ENCODE peak calls at places on chromosomes 6 and 20, in ten cellular contexts. Y is body of pancreas, T is psoas muscle, F is transverse colon, G is K562, X is tibial artery, R is IMR-90, A is PC-3, U is ovary, Z is sigmoid colon. Q is an unnamed sample.

GRCh38 chr6:137415127-137415833 is 78.9 kb downstream of the OLIG3 start:
- DNase-seq in Y (peak), T (no peak), F (peak), G (no peak), X (peak), R (peak), A (peak), U (peak), Z (peak), Q (peak)

GRCh38 chr6:57284056-57284455 is 33.4 kb upstream of the PRIM2 start:
- DNase-seq in Y (no peak), T (no peak), F (no peak), G (no peak), X (no peak), R (peak), A (no peak), U (no peak), Z (no peak), Q (no peak)

GRCh38 chr6:17473554-17473953 is 80.2 kb downstream of the CAP2 start:
- DNase-seq in Y (no peak), T (no peak), F (no peak), G (no peak), X (no peak), R (no peak), A (no peak), U (no peak), Z (no peak), Q (no peak)

GRCh38 chr6:148831064-148831463 is 84.2 kb downstream of the UST start:
- DNase-seq in Y (no peak), T (no peak), F (no peak), G (no peak), X (no peak), R (no peak), A (peak), U (no peak), Z (no peak), Q (no peak)

GRCh38 chr6:20029979-20030378 is 182.3 kb downstream of the MBOAT1 start:
- DNase-seq in Y (no peak), T (no peak), F (no peak), G (no peak), X (no peak), R (no peak), A (no peak), U (no peak), Z (no peak), Q (no peak)

GRCh38 chr20:53664121-53664520 is 70.5 kb upstream of the ZNF217 start:
- DNase-seq in Y (no peak), T (no peak), F (peak), G (no peak), X (no peak), R (no peak), A (no peak), U (no peak), Z (no peak), Q (no peak)

GRCh38 chr20:21433329-21433890 is 36.1 kb upstream of the NKX2-4 start:
- DNase-seq in Y (no peak), T (no peak), F (no peak), G (no peak), X (no peak), R (peak), A (peak), U (no peak), Z (no peak), Q (no peak)

GRCh38 chr6:138465007-138465645 is 34.2 kb downstream of the NHSL1 start:
- DNase-seq in Y (no peak), T (no peak), F (no peak), G (no peak), X (no peak), R (peak), A (peak), U (no peak), Z (no peak), Q (no peak)

GRCh38 chr20:63326314-63327228 is 33.6 kb downstream of the COL20A1 start:
- DNase-seq in Y (no peak), T (peak), F (no peak), G (no peak), X (no peak), R (no peak), A (no peak), U (no peak), Z (no peak), Q (no peak)

GRCh38 chr6:55174211-55175013 is at the start of gene HCRTR2:
- DNase-seq in Y (no peak), T (no peak), F (no peak), G (no peak), X (no peak), R (peak), A (no peak), U (no peak), Z (no peak), Q (no peak)

GRCh38 chr6:90759662-90760061 is 172.8 kb upstream of the MAP3K7 start:
- DNase-seq in Y (no peak), T (no peak), F (no peak), G (no peak), X (no peak), R (no peak), A (no peak), U (no peak), Z (no peak), Q (no peak)

GRCh38 chr6:105452924-105453756 is 50.3 kb upstream of the PREP start:
- DNase-seq in Y (peak), T (no peak), F (peak), G (no peak), X (peak), R (no peak), A (no peak), U (no peak), Z (no peak), Q (peak)

GRCh38 chr20:1315804-1316203 is 13.1 kb downstream of the SDCBP2 start:
- DNase-seq in Y (no peak), T (no peak), F (no peak), G (no peak), X (no peak), R (no peak), A (no peak), U (no peak), Z (no peak), Q (no peak)

GRCh38 chr6:89281779-89282246 is 33.3 kb downstream of the GABRR2 start:
- DNase-seq in Y (peak), T (no peak), F (peak), G (peak), X (no peak), R (peak), A (peak), U (no peak), Z (no peak), Q (no peak)

GRCh38 chr6:166670013-166670412 is 43.0 kb upstream of the RPS6KA2 start:
- DNase-seq in Y (no peak), T (no peak), F (no peak), G (no peak), X (no peak), R (no peak), A (no peak), U (no peak), Z (no peak), Q (no peak)

GRCh38 chr6:26311012-26311384 is 54.0 kb upstream of the BTN3A2 start:
- DNase-seq in Y (peak), T (no peak), F (no peak), G (no peak), X (no peak), R (peak), A (peak), U (no peak), Z (no peak), Q (no peak)

GRCh38 chr20:36399147-36399968 is 93.2 kb downstream of the DLGAP4 start:
- DNase-seq in Y (peak), T (no peak), F (peak), G (peak), X (no peak), R (peak), A (peak), U (no peak), Z (no peak), Q (no peak)

GRCh38 chr20:18176318-18176785 is 38.7 kb downstream of the KAT14 start:
- DNase-seq in Y (no peak), T (no peak), F (no peak), G (peak), X (no peak), R (no peak), A (no peak), U (no peak), Z (no peak), Q (no peak)

GRCh38 chr6:122657601-122658000 is 47.4 kb downstream of the PKIB start:
- DNase-seq in Y (no peak), T (no peak), F (no peak), G (no peak), X (no peak), R (peak), A (peak), U (no peak), Z (no peak), Q (no peak)

GRCh38 chr20:43388267-43389081 is 69.2 kb upstream of the SRSF6 start:
- DNase-seq in Y (peak), T (peak), F (no peak), G (no peak), X (peak), R (peak), A (no peak), U (no peak), Z (peak), Q (peak)

GRCh38 chr6:16883414-16883813 is 122.2 kb upstream of the ATXN1 start:
- DNase-seq in Y (no peak), T (no peak), F (no peak), G (no peak), X (no peak), R (peak), A (no peak), U (no peak), Z (no peak), Q (no peak)

GRCh38 chr6:71419954-71420692 is 131.5 kb downstream of the OGFRL1 start:
- DNase-seq in Y (peak), T (peak), F (peak), G (no peak), X (peak), R (peak), A (peak), U (peak), Z (peak), Q (no peak)

GRCh38 chr6:133889557-133890301 is 816 bp downstream of the TCF21 start:
- DNase-seq in Y (no peak), T (no peak), F (no peak), G (no peak), X (no peak), R (peak), A (no peak), U (peak), Z (no peak), Q (no peak)

GRCh38 chr6:20826378-20826777 is 292.1 kb downstream of the CDKAL1 start:
- DNase-seq in Y (no peak), T (no peak), F (no peak), G (no peak), X (no peak), R (peak), A (peak), U (no peak), Z (no peak), Q (no peak)

GRCh38 chr20:5865604-5866003 is 84.7 kb downstream of the TRMT6 start:
- DNase-seq in Y (no peak), T (no peak), F (no peak), G (no peak), X (no peak), R (no peak), A (no peak), U (no peak), Z (no peak), Q (no peak)

GRCh38 chr6:110491644-110492317 is 15.4 kb upstream of the SLC22A16 start:
- DNase-seq in Y (no peak), T (no peak), F (no peak), G (peak), X (no peak), R (peak), A (peak), U (no peak), Z (no peak), Q (no peak)
- H3K27ac ChIP-seq in Y (no peak), T (no peak), F (no peak), G (peak), X (no peak), R (no peak), A (peak), U (no peak), Z (no peak), Q (no peak)

DNA sequence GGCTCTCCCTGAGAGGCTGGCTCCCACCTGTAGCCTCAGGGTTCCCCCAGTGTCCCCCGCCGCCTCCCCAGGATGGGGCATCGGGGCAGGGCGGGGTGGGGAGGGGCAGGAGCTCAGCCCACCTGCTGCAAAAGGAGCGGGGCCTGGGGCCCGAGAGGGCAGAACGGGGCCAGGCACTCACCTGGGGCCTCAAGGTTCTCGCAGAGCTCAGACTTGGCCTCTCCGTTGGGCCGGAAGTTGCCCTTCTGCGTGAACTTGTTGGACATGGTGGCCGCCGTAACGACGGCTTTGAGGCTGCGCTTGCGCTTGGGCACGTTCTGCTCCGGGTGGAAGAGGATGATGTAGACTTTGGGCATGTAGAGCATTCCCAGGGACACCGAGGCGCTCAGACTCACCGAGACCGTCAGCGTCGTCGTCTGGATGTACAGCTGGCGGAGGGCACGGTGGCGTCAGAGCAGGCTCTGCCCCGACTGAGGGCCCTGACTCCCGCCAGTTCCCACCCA is 117.9 kb downstream of the GRM4 start:
- DNase-seq in Y (no peak), T (no peak), F (no peak), G (no peak), X (no peak), R (no peak), A (no peak), U (no peak), Z (no peak), Q (no peak)
- TF ChIP-seq CTCF in Y (no peak), T (no peak), F (no peak), G (no peak), X (no peak), R (no peak), A (no peak), U (no peak), Z (no peak), Q (no peak)

GRCh38 chr20:38430679-38431325 is 4.3 kb downstream of the SNHG17 start:
- DNase-seq in Y (no peak), T (no peak), F (no peak), G (no peak), X (no peak), R (peak), A (no peak), U (no peak), Z (no peak), Q (no peak)
- H3K4me3 ChIP-seq in Y (no peak), T (no peak), F (no peak), G (no peak), X (no peak), R (no peak), A (no peak), U (no peak), Z (no peak), Q (no peak)

DNA sequence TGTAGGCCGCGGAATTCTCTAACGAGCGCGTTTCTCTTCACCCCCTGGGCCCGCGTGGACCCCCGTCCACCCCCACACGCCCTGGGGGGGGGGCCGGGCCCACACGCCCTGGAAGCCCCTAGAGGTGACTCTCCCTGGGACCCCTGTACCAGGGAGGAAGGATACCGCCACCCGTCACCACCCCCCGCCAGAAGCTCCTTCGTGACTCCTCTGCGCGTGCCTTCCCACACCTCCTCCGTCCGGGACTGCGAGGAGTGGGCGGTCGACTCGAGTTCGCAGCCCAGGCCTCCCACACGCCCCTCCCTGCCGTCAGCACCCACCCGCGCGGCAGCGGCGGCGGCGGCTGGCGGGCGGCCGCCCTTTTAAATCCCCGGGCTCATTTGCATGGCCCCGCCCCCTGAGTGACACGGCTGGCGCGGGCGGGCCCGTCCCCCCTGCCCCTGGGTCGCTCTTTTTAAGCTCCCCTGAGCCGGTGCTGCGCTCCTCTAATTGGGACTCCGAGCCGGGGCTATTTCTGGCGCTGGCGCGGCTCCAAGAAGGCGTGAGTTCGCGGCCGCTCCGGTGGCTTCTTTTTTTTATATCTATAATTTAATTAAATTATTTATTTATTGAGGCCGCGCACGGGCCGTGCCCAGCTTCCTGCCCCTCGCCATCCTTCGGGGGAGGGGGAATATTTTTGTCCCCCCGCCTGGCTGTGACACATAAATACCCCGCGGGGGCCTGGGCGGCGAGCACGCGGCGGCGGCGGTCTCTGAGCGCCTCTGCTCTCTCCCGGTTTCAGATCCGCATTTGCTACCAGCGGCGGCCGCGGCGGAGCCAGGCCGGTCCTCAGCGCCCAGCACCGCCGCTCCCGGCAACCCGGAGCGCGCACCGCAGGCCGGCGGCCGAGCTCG is at the start of gene HMGA1:
- DNase-seq in Y (peak), T (peak), F (peak), G (peak), X (peak), R (peak), A (peak), U (peak), Z (peak), Q (peak)
- H3K27ac ChIP-seq in Y (peak), T (peak), F (peak), G (peak), X (peak), R (peak), A (peak), U (peak), Z (peak), Q (peak)

Q was measured in dorsolateral prefrontal cortex.